ENCODE peak calls at places on chromosomes 1 and 21, in four cellular contexts. E, R, O and L are unnamed samples.

GRCh38 chr1:6016191-6016865 is 24.1 kb upstream of the NPHP4 start:
- DNase-seq in E (peak), R (no peak), O (no peak), L (no peak)

GRCh38 chr1:19610282-19610978 is 33.7 kb upstream of the NBL1 start:
- DNase-seq in E (no peak), R (no peak), O (no peak), L (no peak)

GRCh38 chr1:224433671-224434446 is 738 bp downstream of the WDR26 start:
- DNase-seq in E (no peak), R (peak), O (peak), L (peak)

GRCh38 chr1:158819461-158820443 is 11.4 kb upstream of the MNDA start:
- DNase-seq in E (no peak), R (no peak), O (no peak), L (no peak)

GRCh38 chr1:206808615-206809014 is 36.3 kb upstream of the IL10 start:
- DNase-seq in E (no peak), R (no peak), O (peak), L (peak)

GRCh38 chr1:205452364-205452763 is 3.5 kb downstream of the BLACAT1 start:
- DNase-seq in E (no peak), R (no peak), O (no peak), L (no peak)

GRCh38 chr21:16117851-16118592 is 388.2 kb downstream of the USP25 start:
- DNase-seq in E (no peak), R (no peak), O (no peak), L (no peak)

GRCh38 chr21:17388226-17388625 is 124.6 kb upstream of the CXADR start:
- DNase-seq in E (no peak), R (no peak), O (no peak), L (no peak)

GRCh38 chr1:149846042-149846441 is 53.3 kb upstream of the BOLA1 start:
- DNase-seq in E (no peak), R (no peak), O (no peak), L (no peak)

GRCh38 chr1:157377216-157377821 is 175.0 kb downstream of the FCRL5 start:
- DNase-seq in E (no peak), R (no peak), O (no peak), L (no peak)

GRCh38 chr1:38185913-38186312 is 139.3 kb upstream of the POU3F1 start:
- DNase-seq in E (no peak), R (no peak), O (no peak), L (no peak)

GRCh38 chr1:116554924-116555323 is 15.9 kb downstream of the CD58 start:
- DNase-seq in E (no peak), R (no peak), O (no peak), L (no peak)

GRCh38 chr1:21318714-21319159 is 28.5 kb upstream of the ECE1 start:
- DNase-seq in E (no peak), R (peak), O (no peak), L (no peak)

GRCh38 chr1:231776006-231776707 is 149.6 kb downstream of the DISC1 start:
- DNase-seq in E (no peak), R (no peak), O (no peak), L (no peak)

GRCh38 chr1:6958407-6958806 is 173.2 kb downstream of the CAMTA1 start:
- DNase-seq in E (no peak), R (no peak), O (no peak), L (no peak)

GRCh38 chr1:93537404-93537803 is 89.5 kb downstream of the FNBP1L start:
- DNase-seq in E (no peak), R (no peak), O (no peak), L (no peak)

GRCh38 chr1:29197590-29197924 is 15.9 kb upstream of the SRSF4 start:
- DNase-seq in E (no peak), R (peak), O (peak), L (peak)

GRCh38 chr1:228084797-228085196 is 2.3 kb downstream of the ARF1 start:
- DNase-seq in E (no peak), R (no peak), O (no peak), L (no peak)

GRCh38 chr1:11682799-11683198 is 1.9 kb upstream of the MAD2L2 start:
- DNase-seq in E (no peak), R (no peak), O (no peak), L (no peak)

GRCh38 chr1:31752952-31753351 is 11.2 kb downstream of the ADGRB2 start:
- DNase-seq in E (no peak), R (no peak), O (no peak), L (no peak)

GRCh38 chr21:41852151-41852928 is 26.8 kb downstream of the PRDM15 start:
- DNase-seq in E (no peak), R (no peak), O (no peak), L (no peak)

GRCh38 chr1:67441739-67442286 is 11.6 kb upstream of the SERBP1 start:
- DNase-seq in E (no peak), R (no peak), O (no peak), L (no peak)

GRCh38 chr1:16158993-16159831 is 3.3 kb upstream of the EPHA2 start:
- DNase-seq in E (no peak), R (no peak), O (no peak), L (no peak)

GRCh38 chr1:6257541-6258069 is 3.3 kb downstream of the GPR153 start:
- DNase-seq in E (no peak), R (no peak), O (no peak), L (no peak)

GRCh38 chr21:20443558-20444155 is 554.6 kb upstream of the NCAM2 start:
- DNase-seq in E (no peak), R (no peak), O (no peak), L (no peak)

GRCh38 chr1:110824192-110824591 is 48.8 kb upstream of the CD53 start:
- DNase-seq in E (no peak), R (no peak), O (no peak), L (no peak)